ENCODE peak calls at places on chromosome 10, in four cellular contexts. E is heart left ventricle, Z is fibroblast of lung, V is H1. M is an unnamed sample.

GRCh38 chr10:126500866-126501265 is 112.6 kb upstream of the ADAM12 start:
- DNase-seq in E (no peak), V (no peak), Z (peak; percentile 66), M (no peak)

GRCh38 chr10:117074621-117075020 is 63.4 kb downstream of the VAX1 start:
- DNase-seq in E (no peak), V (no peak), Z (no peak), M (no peak)

GRCh38 chr10:13816195-13816926 is 229.6 kb downstream of the PRPF18 start:
- DNase-seq in V (no peak), Z (peak; percentile 99), E (peak; percentile 78), M (no peak)

GRCh38 chr10:4196948-4197390 is 412.0 kb upstream of the KLF6 start:
- DNase-seq in V (no peak), Z (no peak), E (no peak), M (no peak)

GRCh38 chr10:51170518-51171245 is 96.4 kb downstream of the PRKG1 start:
- DNase-seq in E (no peak), V (no peak), Z (peak; percentile 36), M (no peak)

GRCh38 chr10:119178371-119179119 is at the start of gene PRDX3:
- DNase-seq in Z (peak; percentile 88), V (peak; percentile 96), E (peak; percentile 96), M (peak; percentile 98)

GRCh38 chr10:127337801-127338200 is 141.4 kb upstream of the INSYN2A start:
- DNase-seq in E (no peak), Z (no peak), V (no peak), M (no peak)

GRCh38 chr10:69123747-69124557 is at the start of gene VPS26A:
- DNase-seq in V (peak; percentile 99), E (peak; percentile 100), Z (peak; percentile 98), M (peak; percentile 99)

GRCh38 chr10:123890246-123890645 is 1.4 kb downstream of the CPXM2 start:
- DNase-seq in E (no peak), V (no peak), Z (no peak), M (peak; percentile 83)

GRCh38 chr10:58698777-58699356 is 186.2 kb downstream of the BICC1 start:
- DNase-seq in E (no peak), V (no peak), Z (no peak), M (no peak)

GRCh38 chr10:17228081-17229015 is at the start of gene VIM:
- DNase-seq in E (peak; percentile 92), Z (peak; percentile 98), V (peak; percentile 82), M (peak; percentile 98)

GRCh38 chr10:105269011-105269410 is 627.9 kb downstream of the SORCS3 start:
- DNase-seq in Z (no peak), E (no peak), V (no peak), M (no peak)

GRCh38 chr10:104306897-104307296 is 31.4 kb downstream of the ITPRIP start:
- DNase-seq in V (no peak), Z (peak; percentile 15), E (no peak), M (no peak)

GRCh38 chr10:8060010-8060703 is 5.7 kb downstream of the GATA3 start:
- DNase-seq in V (peak; percentile 51), Z (no peak), E (no peak), M (no peak)

GRCh38 chr10:10626734-10627133 is 390.9 kb upstream of the CELF2 start:
- DNase-seq in V (no peak), Z (no peak), E (no peak), M (no peak)

GRCh38 chr10:33157108-33157507 is 177.4 kb downstream of the NRP1 start:
- DNase-seq in Z (peak; percentile 68), E (no peak), V (no peak), M (no peak)

GRCh38 chr10:118557946-118558345 is 37.5 kb downstream of the PRLHR start:
- DNase-seq in V (no peak), Z (no peak), E (no peak), M (no peak)

GRCh38 chr10:3926675-3927525 is 141.9 kb upstream of the KLF6 start:
- DNase-seq in Z (peak; percentile 49), E (no peak), V (no peak), M (no peak)

GRCh38 chr10:45001382-45002148 is 842 bp downstream of the ZNF22 start:
- DNase-seq in E (peak; percentile 77), Z (peak; percentile 75), V (no peak), M (peak; percentile 89)

GRCh38 chr10:71753960-71754505 is 19.3 kb downstream of the VSIR start:
- DNase-seq in E (peak; percentile 54), V (no peak), Z (no peak), M (no peak)

GRCh38 chr10:22017283-22018020 is 13.9 kb upstream of the DNAJC1 start:
- DNase-seq in E (no peak), Z (peak; percentile 39), V (no peak), M (no peak)

GRCh38 chr10:78541528-78542470 is 508.1 kb downstream of the RPS24 start:
- DNase-seq in V (no peak), Z (peak; percentile 77), E (no peak), M (no peak)

GRCh38 chr10:119283387-119283786 is 76.0 kb downstream of the GRK5 start:
- DNase-seq in E (no peak), V (no peak), Z (no peak), M (no peak)

GRCh38 chr10:97012470-97012869 is 173.3 kb downstream of the SLIT1 start:
- DNase-seq in Z (no peak), E (no peak), V (no peak), M (no peak)

GRCh38 chr10:89003344-89003743 is 12.7 kb downstream of the FAS start:
- DNase-seq in Z (no peak), V (no peak), E (no peak), M (no peak)

GRCh38 chr10:89001024-89001423 is 10.4 kb downstream of the FAS start:
- DNase-seq in E (no peak), V (no peak), Z (no peak), M (no peak)

GRCh38 chr10:89001428-89002072 is 11.0 kb downstream of the FAS start:
- DNase-seq in Z (peak; percentile 34), V (no peak), E (no peak), M (no peak)

GRCh38 chr10:88999629-89000028 is 9.0 kb downstream of the FAS start:
- DNase-seq in V (no peak), E (no peak), Z (peak; percentile 75), M (no peak)

GRCh38 chr10:89002234-89002978 is 11.8 kb downstream of the FAS start:
- DNase-seq in E (no peak), V (no peak), Z (no peak), M (no peak)
- H3K4me3 ChIP-seq in E (no peak overlapping the region), V (no peak overlapping the region), Z (no peak overlapping the region), M (no peak overlapping the region)

GRCh38 chr10:113309791-113310190 is 243.1 kb upstream of the HABP2 start:
- DNase-seq in E (no peak), Z (no peak), V (no peak), M (no peak)
- H3K27ac ChIP-seq in E (no peak overlapping the region), Z (no peak overlapping the region), V (no peak overlapping the region), M (no peak overlapping the region)

GRCh38 chr10:62636825-62637248 is 167.7 kb upstream of the ADO start:
- DNase-seq in E (no peak), V (no peak), Z (peak; percentile 42), M (no peak)

GRCh38 chr10:62635127-62635526 is 169.4 kb upstream of the ADO start:
- DNase-seq in E (no peak), Z (no peak), V (no peak), M (no peak)

GRCh38 chr10:62633976-62634375 is 170.5 kb upstream of the ADO start:
- DNase-seq in E (no peak), Z (no peak), V (no peak), M (no peak)

GRCh38 chr10:62627985-62628384 is 176.5 kb upstream of the ADO start:
- DNase-seq in V (no peak), Z (peak; percentile 15), E (no peak), M (no peak)

DNA sequence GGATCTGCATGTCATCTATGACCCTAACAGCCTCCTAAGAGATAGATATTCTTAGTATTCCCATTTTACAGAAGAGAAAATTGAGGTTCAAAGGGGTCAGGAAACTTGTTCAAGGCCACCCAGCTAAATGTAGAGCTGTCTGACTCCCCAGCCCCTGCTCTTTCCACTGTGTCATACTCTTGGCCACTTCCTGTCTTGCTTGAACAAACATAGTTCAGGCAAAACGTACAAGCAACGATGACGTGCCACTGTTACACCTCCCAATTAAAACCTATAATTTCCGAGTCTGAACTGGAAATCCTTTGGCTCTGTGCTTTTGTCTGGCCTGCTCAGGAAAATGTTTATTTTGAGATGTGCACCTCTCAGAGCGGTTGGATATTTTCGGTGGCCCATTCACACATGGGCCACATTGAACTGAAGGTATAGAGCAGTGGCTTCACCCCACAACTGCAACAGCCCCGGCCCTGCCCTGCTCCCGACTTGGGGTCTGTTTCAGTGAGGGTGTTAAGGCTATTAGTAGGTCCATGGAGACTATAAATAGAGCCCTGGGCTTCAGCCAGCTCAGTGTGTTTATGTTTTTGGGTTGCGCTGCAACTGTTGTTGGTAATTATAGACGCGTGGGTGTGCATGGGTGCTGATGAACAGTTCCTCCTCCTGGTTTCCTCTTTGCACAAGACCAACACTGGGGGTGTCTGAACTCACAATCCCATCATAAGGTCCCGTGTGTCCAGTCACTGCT is 172.3 kb upstream of the ADO start:
- DNase-seq in V (no peak), Z (no peak), E (peak; percentile 61), M (no peak)
- H3K4me3 ChIP-seq in V (no peak overlapping the region), Z (no peak overlapping the region), E (no peak overlapping the region), M (no peak overlapping the region)

GRCh38 chr10:70711177-70711576 is 38.9 kb downstream of the ADAMTS14 start:
- DNase-seq in Z (no peak), V (no peak), E (peak; percentile 16), M (no peak)

GRCh38 chr10:70714245-70714644 is 41.9 kb downstream of the ADAMTS14 start:
- DNase-seq in V (no peak), E (no peak), Z (no peak), M (no peak)

GRCh38 chr10:70715853-70716795 is 43.8 kb downstream of the ADAMTS14 start:
- DNase-seq in E (no peak), Z (peak; percentile 82), V (no peak), M (no peak)

GRCh38 chr10:70714961-70715360 is 42.7 kb downstream of the ADAMTS14 start:
- DNase-seq in E (no peak), V (no peak), Z (no peak), M (no peak)

GRCh38 chr10:70711911-70712310 is 39.6 kb downstream of the ADAMTS14 start:
- DNase-seq in E (no peak), V (no peak), Z (no peak), M (no peak)
- H3K27ac ChIP-seq in E (no peak overlapping the region), V (no peak overlapping the region), Z (no peak overlapping the region), M (no peak overlapping the region)

GRCh38 chr10:91880310-91880709 is 29.0 kb downstream of the FGFBP3 start:
- DNase-seq in V (no peak), E (no peak), Z (no peak), M (peak; percentile 71)

GRCh38 chr10:91875156-91875555 is 34.1 kb downstream of the FGFBP3 start:
- DNase-seq in V (no peak), Z (no peak), E (no peak), M (no peak)

GRCh38 chr10:91883549-91884542 is 25.4 kb downstream of the FGFBP3 start:
- DNase-seq in E (no peak), Z (peak; percentile 61), V (no peak), M (peak; percentile 59)

GRCh38 chr10:91875779-91876178 is 33.5 kb downstream of the FGFBP3 start:
- DNase-seq in V (no peak), Z (no peak), E (no peak), M (no peak)

GRCh38 chr10:91879514-91880170 is 29.6 kb downstream of the FGFBP3 start:
- DNase-seq in V (no peak), Z (no peak), E (no peak), M (no peak)
- H3K4me3 ChIP-seq in V (no peak overlapping the region), Z (no peak overlapping the region), E (no peak overlapping the region), M (no peak overlapping the region)

GRCh38 chr10:101012525-101013364 is 13.1 kb downstream of the LZTS2 start:
- DNase-seq in V (peak; percentile 88), Z (peak; percentile 93), E (peak; percentile 90), M (peak; percentile 94)
- H3K27ac ChIP-seq in V (no peak overlapping the region), Z (peak overlapping the region; percentile 46), E (peak overlapping the region; percentile 74), M (no peak overlapping the region)

M was measured in aorta.